ENCODE peak calls at places on chromosomes 13 and 19, in six cellular contexts. P is aorta, A is adrenal gland, D is colonic mucosa, V is upper lobe of right lung, B is tibial artery. N is an unnamed sample. For H3K36me3, the result is how much of the 10 kb centered on the place peaks cover.

GRCh38 chr13:40187836-40188591 is 478.4 kb downstream of the FOXO1 start:
- DNase-seq in V (no peak), P (no peak), B (no peak), D (no peak), A (no peak), N (no peak)

GRCh38 chr13:29548722-29549446 is 46.6 kb downstream of the SLC7A1 start:
- DNase-seq in D (peak), P (no peak), B (no peak), V (no peak), A (no peak), N (no peak)

GRCh38 chr19:47630594-47630993 is 21.7 kb downstream of the BICRA start:
- DNase-seq in D (no peak), A (no peak), B (no peak), P (no peak), V (no peak), N (no peak)

GRCh38 chr19:51272183-51272817 is 21.4 kb downstream of the SIGLECL1 start:
- DNase-seq in V (no peak), A (no peak), P (peak), D (no peak), B (no peak), N (no peak)

GRCh38 chr19:47057328-47057727 is 8.9 kb upstream of the TMEM160 start:
- DNase-seq in P (no peak), V (no peak), B (no peak), A (no peak), D (no peak), N (no peak)

GRCh38 chr19:13888281-13888680 is 11.3 kb downstream of the NANOS3 start:
- DNase-seq in A (no peak), B (no peak), P (no peak), D (peak), V (no peak), N (no peak)

GRCh38 chr19:13621413-13621812 is 115.1 kb upstream of the CACNA1A start:
- DNase-seq in V (no peak), A (peak), B (no peak), D (no peak), P (no peak), N (peak)

GRCh38 chr13:36715841-36716240 is 42.0 kb downstream of the SERTM1 start:
- DNase-seq in D (no peak), P (no peak), V (no peak), B (no peak), A (peak), N (no peak)

GRCh38 chr19:13260883-13261653 is 110.9 kb downstream of the IER2 start:
- DNase-seq in V (no peak), A (peak), P (no peak), D (no peak), B (no peak), N (no peak)

GRCh38 chr13:25905411-25906010 is 146.3 kb downstream of the SHISA2 start:
- DNase-seq in V (no peak), D (peak), B (no peak), A (no peak), P (no peak), N (no peak)

GRCh38 chr13:21229241-21230024 is 53.0 kb downstream of the MRPL57 start:
- DNase-seq in P (no peak), B (no peak), A (no peak), V (no peak), D (no peak), N (no peak)

GRCh38 chr13:24995225-24995804 is 100.6 kb upstream of the PABPC3 start:
- DNase-seq in A (peak), V (no peak), D (peak), P (peak), B (peak), N (no peak)

GRCh38 chr19:41264581-41265375 is 606 bp downstream of the HNRNPUL1 start:
- DNase-seq in D (peak), A (peak), V (peak), B (peak), P (peak), N (peak)

GRCh38 chr19:43699506-43700367 is 16.1 kb upstream of the IRGC start:
- DNase-seq in V (peak), D (peak), P (peak), B (no peak), A (no peak), N (peak)

GRCh38 chr13:29110003-29110402 is 289.9 kb downstream of the MTUS2 start:
- DNase-seq in V (no peak), B (no peak), A (no peak), P (no peak), D (no peak), N (no peak)

GRCh38 chr13:97108535-97108910 is 113.6 kb upstream of the MBNL2 start:
- DNase-seq in B (no peak), P (no peak), A (peak), D (no peak), V (no peak), N (no peak)

GRCh38 chr13:103884139-103884723 is 818.0 kb upstream of the SLC10A2 start:
- DNase-seq in P (no peak), V (no peak), D (no peak), B (no peak), A (no peak), N (no peak)

GRCh38 chr13:76210262-76210661 is 574.1 kb downstream of the LMO7 start:
- DNase-seq in A (no peak), B (no peak), V (no peak), P (no peak), D (no peak), N (no peak)

GRCh38 chr13:46595918-46596315 is 42.9 kb downstream of the LRCH1 start:
- DNase-seq in D (no peak), P (no peak), B (no peak), V (no peak), A (no peak), N (no peak)

GRCh38 chr19:15374105-15374651 is 5.4 kb downstream of the AKAP8 start:
- DNase-seq in V (no peak), P (peak), A (peak), B (no peak), D (no peak), N (peak)

GRCh38 chr19:35596366-35596999 is 10.5 kb downstream of the PMIS2 start:
- DNase-seq in A (no peak), B (no peak), V (no peak), P (no peak), D (no peak), N (no peak)

GRCh38 chr19:15331419-15332310 is 674 bp downstream of the BRD4 start:
- DNase-seq in V (peak), A (peak), P (peak), B (peak), D (peak), N (peak)

GRCh38 chr19:16435238-16435911 is 36.4 kb downstream of the EPS15L1 start:
- DNase-seq in V (no peak), P (peak), A (no peak), B (peak), D (peak), N (peak)

GRCh38 chr13:62838891-62839290 is 1423.2 kb upstream of the PCDH20 start:
- DNase-seq in A (no peak), B (no peak), D (no peak), P (no peak), V (no peak), N (no peak)

GRCh38 chr19:17555929-17556813 is 722 bp downstream of the COLGALT1 start:
- DNase-seq in P (peak), A (peak), B (peak), D (peak), V (peak), N (peak)

GRCh38 chr13:52738719-52739467 is 727 bp downstream of the CNMD start:
- DNase-seq in P (peak), A (no peak), D (no peak), V (peak), B (no peak), N (no peak)

GRCh38 chr13:32033744-32034143 is 2.2 kb downstream of the FRY start:
- DNase-seq in A (no peak), V (no peak), P (no peak), D (no peak), B (no peak), N (no peak)

GRCh38 chr13:36356058-36356457 is 9.9 kb upstream of the SPART start:
- DNase-seq in P (no peak), D (no peak), B (no peak), A (no peak), V (no peak), N (no peak)

GRCh38 chr19:28917661-28918060 is 295.3 kb downstream of the UQCRFS1 start:
- DNase-seq in B (no peak), V (no peak), D (no peak), P (no peak), A (no peak), N (no peak)

GRCh38 chr19:28915737-28916460 is 297.1 kb downstream of the UQCRFS1 start:
- DNase-seq in B (no peak), A (no peak), D (no peak), V (no peak), P (no peak), N (no peak)

DNA sequence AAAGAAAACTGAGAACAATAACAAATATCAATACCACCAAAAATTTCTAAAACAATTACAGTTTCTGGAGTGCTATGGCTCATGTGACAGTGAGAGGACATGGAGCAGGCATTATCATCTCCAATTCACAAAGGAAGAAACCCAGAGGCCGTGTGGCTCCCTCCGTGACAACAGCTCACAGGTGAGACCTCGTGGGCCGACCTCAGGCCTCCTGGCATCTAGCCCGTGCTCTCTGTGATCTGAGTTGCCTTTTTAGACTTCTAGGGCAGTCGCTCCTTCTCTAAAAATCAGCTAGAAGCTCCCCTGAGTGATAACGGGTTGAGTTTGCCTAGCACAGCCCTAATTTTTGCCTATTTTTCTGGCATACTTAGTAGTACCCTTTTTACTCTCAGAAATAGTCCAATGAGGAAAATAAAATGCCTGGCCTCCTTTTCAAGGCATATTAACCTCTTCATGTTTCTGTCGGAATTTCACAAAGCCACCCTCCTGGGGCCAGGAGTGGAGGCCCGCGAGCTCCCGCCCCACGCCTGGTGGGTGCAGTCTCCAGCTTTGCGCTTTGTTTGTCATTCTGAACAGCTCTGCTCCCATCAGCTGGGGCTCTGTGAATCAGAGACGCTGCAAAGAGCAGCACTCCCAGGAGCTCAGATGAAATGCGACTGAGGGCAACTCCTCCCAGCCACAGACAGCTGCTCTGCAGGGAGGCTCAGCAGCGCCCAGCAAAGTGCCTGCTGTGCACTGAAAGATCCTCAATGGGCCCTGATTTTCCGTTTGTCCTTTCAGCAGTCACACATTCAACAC is 292.5 kb downstream of the UQCRFS1 start:
- DNase-seq in D (no peak), B (no peak), A (no peak), P (no peak), V (no peak), N (no peak)
- H3K36me3 ChIP-seq in D (under half), B (under half), A (under half), P (under half), V (under half), N (under half)

GRCh38 chr13:100100115-100100879 is 11.4 kb downstream of the PCCA start:
- DNase-seq in P (no peak), D (peak), B (no peak), V (no peak), A (peak), N (no peak)
- H3K36me3 ChIP-seq in P (under half), D (under half), B (under half), V (under half), A (under half), N (under half)

DNA sequence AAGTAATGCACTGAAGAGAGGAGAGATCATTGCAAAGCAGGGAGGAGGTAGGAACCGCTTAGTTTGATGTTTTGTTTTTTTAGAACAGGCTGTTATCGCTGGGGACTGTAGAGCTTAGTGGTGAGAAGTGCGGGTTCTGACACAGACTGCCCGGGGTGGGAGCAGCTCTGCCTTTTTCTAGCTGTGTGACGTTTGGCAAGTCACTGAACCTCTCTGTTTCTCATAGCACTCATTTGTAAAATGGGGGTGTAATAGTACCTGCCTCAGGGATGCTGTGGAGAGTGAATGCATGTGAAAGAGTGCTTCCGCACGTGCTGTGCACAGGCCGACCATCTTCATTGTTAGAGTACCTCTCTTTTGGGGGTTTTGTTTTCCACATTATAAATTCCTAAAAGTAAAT is 19.3 kb downstream of the PRAM1 start:
- DNase-seq in B (no peak), V (no peak), P (no peak), D (no peak), A (no peak), N (no peak)
- H3K36me3 ChIP-seq in B (half or more), V (half or more), P (under half), D (under half), A (under half), N (half or more)

GRCh38 chr13:110435331-110435730 is 126.2 kb downstream of the RAB20 start:
- DNase-seq in B (no peak), D (no peak), V (no peak), A (no peak), P (no peak), N (no peak)
- H3K36me3 ChIP-seq in B (half or more), D (under half), V (half or more), A (under half), P (under half), N (under half)

GRCh38 chr19:38173324-38174041 is 50.5 kb downstream of the DPF1 start:
- DNase-seq in A (peak), B (no peak), D (no peak), V (no peak), P (peak), N (peak)

GRCh38 chr19:38172001-38172400 is 52.0 kb downstream of the DPF1 start:
- DNase-seq in D (no peak), P (no peak), V (no peak), A (no peak), B (no peak), N (peak)

GRCh38 chr19:38164526-38164925 is 59.5 kb downstream of the DPF1 start:
- DNase-seq in A (no peak), B (no peak), D (no peak), V (no peak), P (no peak), N (no peak)

GRCh38 chr19:38165335-38165734 is 58.7 kb downstream of the DPF1 start:
- DNase-seq in D (no peak), V (no peak), P (no peak), A (no peak), B (no peak), N (no peak)

GRCh38 chr19:38168632-38169031 is 55.4 kb downstream of the DPF1 start:
- DNase-seq in B (no peak), D (no peak), V (no peak), P (no peak), A (no peak), N (no peak)
- H3K36me3 ChIP-seq in B (under half), D (under half), V (under half), P (under half), A (under half), N (under half)

DNA sequence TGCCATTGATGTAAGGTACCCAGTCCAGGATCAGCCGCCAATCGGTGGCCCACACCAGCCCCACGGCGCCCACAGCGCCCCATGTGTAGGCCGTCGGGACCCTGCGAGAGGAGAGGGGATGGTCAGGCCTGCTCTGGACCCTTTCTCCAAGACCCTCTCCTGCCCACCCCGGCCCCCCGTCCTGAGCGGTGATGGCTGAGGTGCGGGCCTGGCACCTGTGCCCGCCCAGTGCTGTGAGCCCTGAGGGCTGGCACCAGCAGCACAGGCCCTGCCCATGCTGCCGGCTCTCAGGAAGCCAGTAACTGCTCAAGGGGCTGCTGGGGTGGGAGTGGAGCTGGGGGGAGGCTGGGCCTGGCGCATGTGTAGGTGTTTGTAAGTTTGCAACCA is 5.8 kb downstream of the UQCR11 start:
- DNase-seq in P (no peak), B (no peak), A (no peak), D (no peak), V (no peak), N (no peak)
- H3K36me3 ChIP-seq in P (under half), B (under half), A (under half), D (under half), V (under half), N (half or more)

GRCh38 chr13:48251616-48252081 is 18.6 kb downstream of the ITM2B start:
- DNase-seq in D (no peak), P (no peak), V (no peak), A (no peak), B (no peak), N (no peak)
- H3K36me3 ChIP-seq in D (under half), P (under half), V (under half), A (under half), B (under half), N (under half)

N was measured in psoas muscle.